ENCODE peak calls at places on chromosomes 4 and X, in nine cellular contexts. One of them, this sample, is unnamed. For H3K4me1, the result is how much of the 10 kb centered on the place peaks cover.

GRCh38 chr4:121358473-121358872 is 22.3 kb downstream of the QRFPR start:
- DNase-seq in GM23248: peak
- DNase-seq in PC-3: peak
- DNase-seq in RWPE2: no peak
- DNase-seq in psoas muscle: no peak
- DNase-seq in tibial nerve: no peak
- DNase-seq in IMR-90: peak
- DNase-seq in astrocyte: peak
- DNase-seq in NT2/D1: no peak
- DNase-seq in this sample: no peak

GRCh38 chrX:95427389-95427788 is 1257.3 kb upstream of the DIAPH2 start:
- DNase-seq in NT2/D1: no peak
- DNase-seq in astrocyte: peak
- DNase-seq in GM23248: peak
- DNase-seq in IMR-90: no peak
- DNase-seq in psoas muscle: no peak
- DNase-seq in RWPE2: no peak
- DNase-seq in PC-3: peak
- DNase-seq in tibial nerve: no peak
- DNase-seq in this sample: peak

GRCh38 chr4:6008092-6008551 is 10.1 kb downstream of the C4orf50 start:
- DNase-seq in tibial nerve: no peak
- DNase-seq in NT2/D1: no peak
- DNase-seq in psoas muscle: no peak
- DNase-seq in astrocyte: no peak
- DNase-seq in GM23248: no peak
- DNase-seq in IMR-90: no peak
- DNase-seq in PC-3: no peak
- DNase-seq in RWPE2: peak
- DNase-seq in this sample: no peak

GRCh38 chrX:137195296-137195695 is 161.5 kb upstream of the GPR101 start:
- DNase-seq in tibial nerve: no peak
- DNase-seq in RWPE2: no peak
- DNase-seq in psoas muscle: no peak
- DNase-seq in NT2/D1: no peak
- DNase-seq in PC-3: no peak
- DNase-seq in astrocyte: no peak
- DNase-seq in GM23248: no peak
- DNase-seq in IMR-90: no peak
- DNase-seq in this sample: no peak

GRCh38 chr4:4853371-4853823 is 6.1 kb upstream of the MSX1 start:
- DNase-seq in NT2/D1: no peak
- DNase-seq in RWPE2: peak
- DNase-seq in IMR-90: no peak
- DNase-seq in tibial nerve: no peak
- DNase-seq in PC-3: no peak
- DNase-seq in psoas muscle: no peak
- DNase-seq in GM23248: peak
- DNase-seq in astrocyte: no peak
- DNase-seq in this sample: no peak

GRCh38 chr4:81453024-81453423 is 18.7 kb downstream of the RASGEF1B start:
- DNase-seq in psoas muscle: no peak
- DNase-seq in GM23248: no peak
- DNase-seq in tibial nerve: no peak
- DNase-seq in NT2/D1: no peak
- DNase-seq in IMR-90: no peak
- DNase-seq in PC-3: no peak
- DNase-seq in astrocyte: no peak
- DNase-seq in RWPE2: no peak
- DNase-seq in this sample: no peak

GRCh38 chrX:71212536-71212935 is 10.5 kb upstream of the GJB1 start:
- DNase-seq in NT2/D1: no peak
- DNase-seq in IMR-90: no peak
- DNase-seq in PC-3: peak
- DNase-seq in RWPE2: no peak
- DNase-seq in GM23248: no peak
- DNase-seq in astrocyte: no peak
- DNase-seq in tibial nerve: no peak
- DNase-seq in psoas muscle: no peak
- DNase-seq in this sample: no peak

GRCh38 chr4:99414401-99414800 is 20.7 kb downstream of the ADH7 start:
- DNase-seq in psoas muscle: no peak
- DNase-seq in PC-3: peak
- DNase-seq in IMR-90: no peak
- DNase-seq in NT2/D1: no peak
- DNase-seq in GM23248: no peak
- DNase-seq in astrocyte: no peak
- DNase-seq in RWPE2: no peak
- DNase-seq in tibial nerve: no peak
- DNase-seq in this sample: no peak

GRCh38 chr4:168555437-168555836 is 58.6 kb downstream of the PALLD start:
- DNase-seq in PC-3: no peak
- DNase-seq in RWPE2: no peak
- DNase-seq in tibial nerve: no peak
- DNase-seq in psoas muscle: no peak
- DNase-seq in IMR-90: no peak
- DNase-seq in astrocyte: no peak
- DNase-seq in GM23248: no peak
- DNase-seq in NT2/D1: no peak
- DNase-seq in this sample: no peak

GRCh38 chrX:826026-826425 is 195.4 kb downstream of the SHOX start:
- DNase-seq in tibial nerve: no peak
- DNase-seq in psoas muscle: no peak
- DNase-seq in PC-3: no peak
- DNase-seq in NT2/D1: no peak
- DNase-seq in IMR-90: no peak
- DNase-seq in astrocyte: no peak
- DNase-seq in RWPE2: no peak
- DNase-seq in GM23248: peak
- DNase-seq in this sample: no peak

GRCh38 chr4:155773196-155773800 is 14.5 kb downstream of the GUCY1B1 start:
- DNase-seq in GM23248: no peak
- DNase-seq in psoas muscle: no peak
- DNase-seq in tibial nerve: no peak
- DNase-seq in RWPE2: no peak
- DNase-seq in astrocyte: no peak
- DNase-seq in IMR-90: no peak
- DNase-seq in NT2/D1: no peak
- DNase-seq in PC-3: no peak
- DNase-seq in this sample: no peak

GRCh38 chr4:156971623-156972369 is at the start of gene PDGFC:
- DNase-seq in NT2/D1: no peak
- DNase-seq in psoas muscle: peak
- DNase-seq in tibial nerve: peak
- DNase-seq in PC-3: peak
- DNase-seq in RWPE2: peak
- DNase-seq in IMR-90: peak
- DNase-seq in GM23248: peak
- DNase-seq in astrocyte: peak
- DNase-seq in this sample: peak

GRCh38 chrX:28347526-28347925 is 239.7 kb upstream of the IL1RAPL1 start:
- DNase-seq in NT2/D1: no peak
- DNase-seq in RWPE2: no peak
- DNase-seq in tibial nerve: no peak
- DNase-seq in IMR-90: no peak
- DNase-seq in PC-3: peak
- DNase-seq in astrocyte: no peak
- DNase-seq in GM23248: no peak
- DNase-seq in psoas muscle: no peak
- DNase-seq in this sample: no peak

GRCh38 chr4:155666701-155667537 is at the start of gene GUCY1A1:
- DNase-seq in IMR-90: no peak
- DNase-seq in NT2/D1: no peak
- DNase-seq in tibial nerve: no peak
- DNase-seq in psoas muscle: peak
- DNase-seq in PC-3: peak
- DNase-seq in astrocyte: peak
- DNase-seq in GM23248: peak
- DNase-seq in RWPE2: peak
- DNase-seq in this sample: peak

GRCh38 chr4:4519296-4519898 is 22.5 kb downstream of the STX18 start:
- DNase-seq in IMR-90: peak
- DNase-seq in NT2/D1: no peak
- DNase-seq in GM23248: peak
- DNase-seq in astrocyte: no peak
- DNase-seq in psoas muscle: no peak
- DNase-seq in tibial nerve: no peak
- DNase-seq in RWPE2: no peak
- DNase-seq in PC-3: peak
- DNase-seq in this sample: no peak

DNA sequence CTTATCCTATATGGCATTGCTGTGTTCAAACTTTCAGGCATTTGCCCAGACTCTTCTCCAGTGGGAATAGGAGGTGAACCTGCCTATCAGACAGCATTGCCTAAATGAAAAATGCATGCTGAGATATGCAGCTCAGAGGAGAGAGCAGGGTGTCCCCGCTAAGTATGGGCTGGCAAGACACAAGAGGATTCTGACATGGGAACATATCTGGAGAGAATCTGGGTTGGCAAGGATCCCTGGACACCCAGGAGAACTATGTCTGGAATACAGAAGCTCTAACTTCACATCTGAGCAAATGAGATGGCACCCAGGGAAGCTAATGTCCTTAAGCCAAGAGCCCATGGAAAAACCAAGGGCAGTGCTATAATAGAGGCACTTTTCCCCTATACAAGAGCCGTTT is 18.4 kb downstream of the PPARGC1A start:
- DNase-seq in tibial nerve: no peak
- DNase-seq in NT2/D1: no peak
- DNase-seq in RWPE2: no peak
- DNase-seq in IMR-90: no peak
- DNase-seq in astrocyte: no peak
- DNase-seq in psoas muscle: no peak
- DNase-seq in PC-3: no peak
- DNase-seq in GM23248: no peak
- DNase-seq in this sample: no peak
- H3K4me1 ChIP-seq in tibial nerve: under half
- H3K4me1 ChIP-seq in NT2/D1: under half
- H3K4me1 ChIP-seq in RWPE2: under half
- H3K4me1 ChIP-seq in IMR-90: under half
- H3K4me1 ChIP-seq in astrocyte: under half
- H3K4me1 ChIP-seq in psoas muscle: half or more
- H3K4me1 ChIP-seq in PC-3: under half
- H3K4me1 ChIP-seq in GM23248: under half
- H3K4me1 ChIP-seq in this sample: under half

GRCh38 chr4:143721317-143721716 is 20.8 kb upstream of the FREM3 start:
- DNase-seq in IMR-90: no peak
- DNase-seq in GM23248: peak
- DNase-seq in astrocyte: no peak
- DNase-seq in psoas muscle: no peak
- DNase-seq in NT2/D1: no peak
- DNase-seq in PC-3: no peak
- DNase-seq in RWPE2: no peak
- DNase-seq in tibial nerve: no peak
- DNase-seq in this sample: no peak
- H3K4me3 ChIP-seq in IMR-90: no peak
- H3K4me3 ChIP-seq in GM23248: no peak
- H3K4me3 ChIP-seq in astrocyte: no peak
- H3K4me3 ChIP-seq in psoas muscle: no peak
- H3K4me3 ChIP-seq in NT2/D1: no peak
- H3K4me3 ChIP-seq in PC-3: no peak
- H3K4me3 ChIP-seq in RWPE2: no peak
- H3K4me3 ChIP-seq in tibial nerve: no peak
- H3K4me3 ChIP-seq in this sample: no peak

GRCh38 chr4:40212674-40213504 is 16.1 kb downstream of the RHOH start:
- DNase-seq in psoas muscle: no peak
- DNase-seq in IMR-90: peak
- DNase-seq in NT2/D1: no peak
- DNase-seq in RWPE2: no peak
- DNase-seq in astrocyte: peak
- DNase-seq in GM23248: peak
- DNase-seq in PC-3: no peak
- DNase-seq in tibial nerve: no peak
- DNase-seq in this sample: no peak
- H3K4me1 ChIP-seq in psoas muscle: under half
- H3K4me1 ChIP-seq in IMR-90: under half
- H3K4me1 ChIP-seq in NT2/D1: under half
- H3K4me1 ChIP-seq in RWPE2: under half
- H3K4me1 ChIP-seq in astrocyte: under half
- H3K4me1 ChIP-seq in GM23248: under half
- H3K4me1 ChIP-seq in PC-3: under half
- H3K4me1 ChIP-seq in tibial nerve: under half
- H3K4me1 ChIP-seq in this sample: under half

DNA sequence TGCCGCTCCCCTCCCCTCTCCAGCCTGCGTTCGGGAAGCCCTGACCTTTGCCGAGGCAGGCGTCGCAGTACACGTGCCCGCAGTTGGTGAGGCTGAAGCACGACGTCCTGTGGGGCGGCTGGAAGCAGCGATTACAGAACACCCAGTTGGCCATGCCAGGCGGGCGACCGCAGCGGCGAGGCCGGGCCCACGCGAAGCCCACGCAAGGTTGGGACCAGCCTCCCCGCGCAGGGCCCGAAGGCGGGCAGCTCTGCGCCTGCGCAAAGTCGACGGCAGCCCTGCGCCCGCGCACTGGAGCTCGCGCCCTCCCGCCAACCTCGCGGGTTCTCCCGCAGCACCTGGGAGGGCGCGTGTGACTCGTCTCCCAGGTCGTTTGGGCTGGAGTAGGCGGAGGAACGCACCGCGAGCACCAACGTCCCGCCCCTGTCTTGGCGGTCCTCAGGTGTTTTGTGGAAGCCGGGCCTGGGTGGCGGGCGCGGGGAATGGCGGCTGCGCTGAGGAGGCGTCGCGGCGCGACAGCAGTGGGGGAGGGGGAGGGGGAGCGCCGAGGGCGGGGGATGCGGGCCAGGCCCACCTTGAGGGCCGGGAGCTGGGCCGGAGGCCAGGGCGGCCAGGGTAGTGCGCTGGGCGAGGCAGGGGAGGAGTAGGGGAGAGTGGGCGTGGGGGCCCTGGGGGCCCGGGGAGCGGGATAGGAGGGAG is at the start of gene RNF212:
- DNase-seq in RWPE2: no peak
- DNase-seq in IMR-90: no peak
- DNase-seq in NT2/D1: no peak
- DNase-seq in GM23248: peak
- DNase-seq in PC-3: no peak
- DNase-seq in astrocyte: no peak
- DNase-seq in psoas muscle: peak
- DNase-seq in tibial nerve: no peak
- DNase-seq in this sample: no peak
- H3K4me3 ChIP-seq in RWPE2: peak
- H3K4me3 ChIP-seq in IMR-90: peak
- H3K4me3 ChIP-seq in NT2/D1: no peak
- H3K4me3 ChIP-seq in GM23248: peak
- H3K4me3 ChIP-seq in PC-3: no peak
- H3K4me3 ChIP-seq in astrocyte: no peak
- H3K4me3 ChIP-seq in psoas muscle: peak
- H3K4me3 ChIP-seq in tibial nerve: peak
- H3K4me3 ChIP-seq in this sample: no peak

DNA sequence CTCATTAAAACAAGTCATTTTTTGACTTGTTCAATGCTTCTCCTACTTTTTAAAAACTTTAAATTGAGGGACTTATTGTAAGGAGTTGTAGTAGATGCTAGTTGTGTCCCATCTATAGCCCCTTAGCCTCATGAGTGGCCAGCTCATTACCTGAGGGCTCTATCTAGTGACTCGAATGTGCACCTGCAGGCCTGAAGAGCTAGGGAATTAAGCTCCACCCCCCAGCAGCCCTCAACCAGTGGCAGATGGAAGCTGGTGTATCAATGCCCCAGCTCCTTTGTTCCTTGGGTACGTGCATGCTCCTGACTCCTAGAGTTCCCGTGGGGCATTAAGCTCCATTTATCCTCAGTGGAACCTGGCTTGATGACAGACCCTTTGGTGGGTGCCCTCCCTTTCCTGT is 146.7 kb upstream of the FAM9B start:
- DNase-seq in NT2/D1: peak
- DNase-seq in IMR-90: no peak
- DNase-seq in PC-3: no peak
- DNase-seq in RWPE2: no peak
- DNase-seq in GM23248: no peak
- DNase-seq in psoas muscle: no peak
- DNase-seq in astrocyte: no peak
- DNase-seq in tibial nerve: no peak
- DNase-seq in this sample: no peak
- H3K4me1 ChIP-seq in NT2/D1: under half
- H3K4me1 ChIP-seq in IMR-90: under half
- H3K4me1 ChIP-seq in PC-3: under half
- H3K4me1 ChIP-seq in RWPE2: under half
- H3K4me1 ChIP-seq in GM23248: under half
- H3K4me1 ChIP-seq in psoas muscle: under half
- H3K4me1 ChIP-seq in astrocyte: under half
- H3K4me1 ChIP-seq in tibial nerve: under half
- H3K4me1 ChIP-seq in this sample: under half